ENCODE peak calls at places on chromosomes 12 and 14, in seven cellular contexts. One of them, this sample, is unnamed.

GRCh38 chr12:100138048-100138907 is 4.4 kb downstream of the BLTP3B start:
- DNase-seq in stromal cell of bone marrow: no peak
- DNase-seq in EL: peak
- DNase-seq in mucosa of gallbladder: no peak
- DNase-seq in HFFc6: no peak
- DNase-seq in HEK293T: no peak
- DNase-seq in AML-193: peak
- DNase-seq in this sample: peak

GRCh38 chr14:65361920-65362319 is 50.6 kb upstream of the FUT8 start:
- DNase-seq in mucosa of gallbladder: peak
- DNase-seq in AML-193: no peak
- DNase-seq in HEK293T: no peak
- DNase-seq in HFFc6: no peak
- DNase-seq in EL: no peak
- DNase-seq in stromal cell of bone marrow: peak
- DNase-seq in this sample: no peak

GRCh38 chr12:7503686-7504085 is at the start of gene CD163:
- DNase-seq in HFFc6: no peak
- DNase-seq in HEK293T: no peak
- DNase-seq in mucosa of gallbladder: no peak
- DNase-seq in AML-193: peak
- DNase-seq in EL: no peak
- DNase-seq in stromal cell of bone marrow: no peak
- DNase-seq in this sample: no peak

GRCh38 chr12:49847161-49847560 is 4.3 kb upstream of the BCDIN3D start:
- DNase-seq in mucosa of gallbladder: no peak
- DNase-seq in HEK293T: no peak
- DNase-seq in AML-193: no peak
- DNase-seq in stromal cell of bone marrow: no peak
- DNase-seq in HFFc6: no peak
- DNase-seq in EL: no peak
- DNase-seq in this sample: no peak

GRCh38 chr12:26088999-26089398 is 35.8 kb downstream of the BHLHE41 start:
- DNase-seq in stromal cell of bone marrow: no peak
- DNase-seq in HEK293T: no peak
- DNase-seq in AML-193: no peak
- DNase-seq in EL: no peak
- DNase-seq in HFFc6: no peak
- DNase-seq in mucosa of gallbladder: no peak
- DNase-seq in this sample: no peak

GRCh38 chr12:118345355-118345754 is 27.4 kb downstream of the TAOK3 start:
- DNase-seq in HEK293T: no peak
- DNase-seq in HFFc6: no peak
- DNase-seq in stromal cell of bone marrow: no peak
- DNase-seq in mucosa of gallbladder: no peak
- DNase-seq in EL: no peak
- DNase-seq in AML-193: no peak
- DNase-seq in this sample: no peak

GRCh38 chr12:106152334-106152733 is 13.6 kb upstream of the NUAK1 start:
- DNase-seq in AML-193: no peak
- DNase-seq in EL: no peak
- DNase-seq in stromal cell of bone marrow: no peak
- DNase-seq in HFFc6: no peak
- DNase-seq in HEK293T: no peak
- DNase-seq in mucosa of gallbladder: no peak
- DNase-seq in this sample: no peak

GRCh38 chr12:76260390-76260748 is 87.8 kb downstream of the BBS10 start:
- DNase-seq in AML-193: no peak
- DNase-seq in mucosa of gallbladder: no peak
- DNase-seq in HEK293T: no peak
- DNase-seq in HFFc6: peak
- DNase-seq in EL: peak
- DNase-seq in stromal cell of bone marrow: no peak
- DNase-seq in this sample: peak

GRCh38 chr14:36720657-36721056 is 59.0 kb downstream of the PAX9 start:
- DNase-seq in EL: no peak
- DNase-seq in HFFc6: no peak
- DNase-seq in stromal cell of bone marrow: no peak
- DNase-seq in mucosa of gallbladder: no peak
- DNase-seq in AML-193: no peak
- DNase-seq in HEK293T: no peak
- DNase-seq in this sample: no peak

GRCh38 chr12:52828156-52829090 is 5.7 kb downstream of the KRT79 start:
- DNase-seq in EL: no peak
- DNase-seq in stromal cell of bone marrow: no peak
- DNase-seq in HFFc6: no peak
- DNase-seq in AML-193: no peak
- DNase-seq in mucosa of gallbladder: no peak
- DNase-seq in HEK293T: no peak
- DNase-seq in this sample: no peak

GRCh38 chr14:94701854-94702370 is 68.0 kb downstream of the GSC start:
- DNase-seq in EL: no peak
- DNase-seq in HFFc6: no peak
- DNase-seq in AML-193: no peak
- DNase-seq in HEK293T: no peak
- DNase-seq in stromal cell of bone marrow: no peak
- DNase-seq in mucosa of gallbladder: no peak
- DNase-seq in this sample: no peak

GRCh38 chr12:116933101-116933500 is 22.4 kb downstream of the FBXW8 start:
- DNase-seq in mucosa of gallbladder: no peak
- DNase-seq in stromal cell of bone marrow: no peak
- DNase-seq in HEK293T: no peak
- DNase-seq in EL: no peak
- DNase-seq in AML-193: no peak
- DNase-seq in HFFc6: no peak
- DNase-seq in this sample: no peak